ENCODE peak calls at places on chromosomes 13 and 19, in five cellular contexts. W is H9, D is neuronal stem cell, S is H1, A is trophoblast cell. P is an unnamed sample.
A peak's percentile ranks its signal among the peaks of the same experiment; 100 is the strongest.

GRCh38 chr13:27660511-27660910 is 38.8 kb downstream of the POLR1D start:
- DNase-seq in W (no peak), D (no peak), S (no peak), A (no peak), P (no peak)

GRCh38 chr13:111342716-111343115 is 22.3 kb downstream of the TEX29 start:
- DNase-seq in W (peak; percentile 12), D (no peak), S (no peak), A (no peak), P (no peak)

GRCh38 chr13:107034236-107034635 is 466.3 kb upstream of the ARGLU1 start:
- DNase-seq in W (no peak), D (no peak), S (no peak), A (no peak), P (no peak)

GRCh38 chr19:30227071-30227621 is 145.0 kb upstream of the ZNF536 start:
- DNase-seq in W (no peak), D (no peak), S (no peak), A (no peak), P (no peak)

GRCh38 chr19:33887891-33888290 is 91.2 kb downstream of the KCTD15 start:
- DNase-seq in W (no peak), D (no peak), S (no peak), A (no peak), P (no peak)

GRCh38 chr19:47663911-47664771 is 49.1 kb upstream of the EHD2 start:
- DNase-seq in W (no peak), D (no peak), S (no peak), A (peak; percentile 91), P (peak; percentile 99)

GRCh38 chr13:102347490-102347889 is 54.4 kb downstream of the FGF14 start:
- DNase-seq in W (no peak), D (no peak), S (no peak), A (no peak), P (no peak)

GRCh38 chr13:37889102-37889501 is 19.5 kb upstream of the TRPC4 start:
- DNase-seq in W (no peak), D (no peak), S (no peak), A (no peak), P (peak; percentile 16)

GRCh38 chr13:93951153-93951552 is 528.3 kb downstream of the DCT start:
- DNase-seq in W (no peak), D (no peak), S (no peak), A (no peak), P (no peak)

GRCh38 chr13:62879071-62879470 is 1463.4 kb upstream of the PCDH20 start:
- DNase-seq in W (no peak), D (no peak), S (no peak), A (no peak), P (peak; percentile 37)

DNA sequence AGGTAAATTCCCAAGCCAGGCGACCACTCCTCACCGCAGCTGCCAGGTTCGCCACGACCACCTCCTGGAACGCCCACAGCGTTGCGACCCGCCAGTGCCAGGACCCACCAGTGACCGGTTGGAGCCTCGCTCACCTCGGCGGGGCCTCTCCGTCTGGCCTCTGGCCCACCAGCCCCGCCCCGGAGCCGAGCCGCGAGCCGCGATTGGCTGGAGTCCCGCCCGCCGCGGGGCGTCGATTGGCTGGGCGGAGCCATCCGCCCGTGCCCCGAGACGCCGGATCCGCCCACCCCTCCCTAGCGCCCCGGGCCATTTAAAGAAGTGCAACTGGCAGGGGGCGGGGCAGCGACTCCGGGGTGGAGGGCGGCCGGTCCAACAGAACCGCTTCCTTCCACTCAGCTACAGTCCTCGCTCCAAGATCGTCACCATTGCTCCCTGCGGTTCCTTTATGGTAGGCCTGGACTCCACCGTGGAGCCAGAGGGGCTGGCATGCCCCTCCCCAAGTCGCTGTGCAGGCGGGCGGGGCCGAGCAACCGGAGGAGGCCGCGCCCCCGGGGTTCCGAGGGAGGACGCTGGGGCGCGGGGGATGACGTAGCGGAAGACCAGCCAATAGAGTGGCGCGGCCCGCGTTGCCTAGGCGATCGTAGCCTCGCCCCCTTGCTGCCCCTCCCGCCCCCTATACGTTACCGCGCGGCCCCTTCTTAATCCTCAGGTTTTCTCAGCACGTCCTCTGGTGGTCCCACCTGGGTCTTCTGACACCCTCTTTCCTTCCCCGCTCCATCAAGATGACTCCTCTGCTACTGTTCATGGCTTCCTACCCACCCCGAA is at the start of gene SERTAD3:
- DNase-seq in W (peak; percentile 96), D (peak; percentile 97), S (peak; percentile 85), A (peak; percentile 96), P (peak; percentile 96)
- H2BK120ac ChIP-seq in W (no peak within 1 kb of the TSS), D (no peak within 1 kb of the TSS), S (peak within 1 kb of the TSS; percentile 47), A (peak within 1 kb of the TSS; percentile 83), P (peak within 1 kb of the TSS; percentile 95)

GRCh38 chr13:80386001-80386400 is 45.1 kb upstream of the SPRY2 start:
- DNase-seq in W (no peak), D (no peak), S (no peak), A (no peak), P (no peak)
- H2BK12ac ChIP-seq in W (no peak overlapping the region), D (no peak overlapping the region), S (no peak overlapping the region), A (no peak overlapping the region), P (no peak overlapping the region)

DNA sequence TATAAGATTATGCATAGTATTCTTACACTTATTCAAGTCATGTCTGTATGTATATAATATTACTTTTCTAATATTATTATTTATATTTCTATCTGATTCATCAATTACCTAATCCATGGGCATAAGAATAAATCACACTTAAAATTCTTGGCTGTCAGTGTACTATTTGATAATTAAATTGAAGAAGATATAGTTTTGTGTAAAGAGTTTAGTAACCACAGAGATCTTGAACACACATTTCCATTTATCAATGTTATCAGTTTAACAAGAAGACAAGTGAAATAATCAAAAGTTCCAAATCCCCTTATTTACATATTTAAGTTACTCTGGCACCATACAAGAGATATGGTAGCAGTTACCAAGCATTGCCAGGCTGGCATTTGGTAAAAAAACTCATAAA is 244.5 kb downstream of the OXGR1 start:
- DNase-seq in W (no peak), D (no peak), S (no peak), A (no peak), P (no peak)
- H2BK120ac ChIP-seq in W (no peak overlapping the region), D (no peak overlapping the region), S (no peak overlapping the region), A (no peak overlapping the region), P (no peak overlapping the region)

GRCh38 chr19:28864577-28865042 is 348.3 kb downstream of the UQCRFS1 start:
- DNase-seq in W (no peak), D (no peak), S (no peak), A (no peak), P (no peak)
- H2BK12ac ChIP-seq in W (no peak overlapping the region), D (no peak overlapping the region), S (no peak overlapping the region), A (no peak overlapping the region), P (no peak overlapping the region)

DNA sequence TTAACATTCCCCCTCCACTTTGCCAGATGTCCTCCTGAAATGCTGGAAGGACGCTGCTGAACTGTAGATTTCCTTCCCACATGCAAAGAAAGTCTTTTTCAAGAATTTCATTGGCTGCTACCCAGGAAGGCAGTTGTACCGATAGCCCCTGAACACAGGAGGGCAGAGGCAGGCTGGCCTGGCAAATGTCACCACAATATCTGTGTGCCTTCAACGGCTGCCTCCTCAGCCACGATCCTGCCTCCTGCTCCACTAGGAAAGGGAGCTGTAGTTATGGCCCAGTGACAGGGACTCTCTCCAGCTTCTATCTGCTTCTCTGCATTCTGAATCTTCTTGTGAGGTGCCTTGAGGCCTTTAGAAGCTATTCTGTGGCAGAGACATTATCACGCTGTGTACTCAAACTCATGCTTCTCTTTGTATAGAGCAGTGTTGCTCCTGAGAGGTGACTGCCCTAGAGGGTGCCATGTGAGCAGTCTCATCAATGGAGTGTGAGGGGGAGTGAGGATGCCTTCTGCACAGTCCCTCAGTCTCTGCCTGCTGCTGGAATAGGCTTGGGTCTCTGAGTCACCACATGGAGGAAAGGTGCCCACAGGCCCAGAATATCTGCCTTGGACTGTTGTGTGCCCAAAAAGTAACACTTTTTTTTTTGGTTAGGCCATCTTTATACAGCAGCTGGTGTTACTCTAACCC is 279.8 kb downstream of the DNAJC15 start:
- DNase-seq in W (peak; percentile 73), D (peak; percentile 42), S (peak; percentile 38), A (no peak), P (peak; percentile 69)
- H2BK120ac ChIP-seq in W (no peak overlapping the region), D (no peak overlapping the region), S (no peak overlapping the region), A (no peak overlapping the region), P (no peak overlapping the region)